ENCODE peak calls at places on chromosomes 7 and 10, in ten cellular contexts. Z is mucosa of descending colon, W is breast epithelium, V is astrocyte of the spinal cord, S is psoas muscle, L is kidney epithelial cell, A is BE2C, B is AG09309, I is fibroblast of pulmonary artery, M is left lung. E is an unnamed sample.

GRCh38 chr10:124736491-124737136 is 7.6 kb downstream of the FAM53B start:
- DNase-seq in S (peak; percentile 80), I (peak; percentile 90), V (peak; percentile 41), B (no peak), A (no peak), W (no peak), Z (peak; percentile 89), M (peak; percentile 84), L (no peak), E (peak; percentile 88)

GRCh38 chr10:124916098-124916584 is 25.8 kb upstream of the ZRANB1 start:
- DNase-seq in B (no peak), Z (no peak), V (no peak), A (no peak), S (no peak), I (peak; percentile 33), L (no peak), M (no peak), W (no peak), E (peak; percentile 33)

GRCh38 chr10:100347568-100348195 is 649 bp downstream of the SCD start:
- DNase-seq in W (no peak), M (no peak), S (no peak), Z (no peak), V (no peak), L (no peak), B (no peak), I (no peak), A (peak; percentile 32), E (no peak)

GRCh38 chr10:124428207-124428777 is 9.6 kb upstream of the OAT start:
- DNase-seq in M (no peak), S (no peak), A (no peak), L (no peak), W (no peak), Z (no peak), B (no peak), V (no peak), I (no peak), E (no peak)

GRCh38 chr7:5426226-5426475 is 2.5 kb upstream of the TNRC18 start:
- DNase-seq in S (no peak), M (no peak), B (no peak), Z (no peak), A (no peak), I (peak; percentile 56), L (no peak), V (peak; percentile 70), W (no peak), E (peak; percentile 83)

GRCh38 chr10:117694251-117694650 is 151.7 kb downstream of the EMX2 start:
- DNase-seq in Z (no peak), L (no peak), V (no peak), S (no peak), I (no peak), A (no peak), M (no peak), B (no peak), W (no peak), E (peak; percentile 66)

GRCh38 chr7:107938448-107939250 is 47.7 kb downstream of the DLD start:
- DNase-seq in I (peak; percentile 70), M (no peak), L (no peak), B (no peak), V (no peak), W (no peak), A (no peak), S (peak; percentile 39), Z (no peak), E (peak; percentile 42)

GRCh38 chr10:88245974-88246511 is 337.1 kb downstream of the RNLS start:
- DNase-seq in L (peak; percentile 51), A (no peak), M (no peak), W (no peak), S (no peak), Z (no peak), I (peak; percentile 62), B (peak; percentile 43), V (peak; percentile 75), E (peak; percentile 80)

GRCh38 chr7:25850730-25851129 is 301.3 kb upstream of the NFE2L3 start:
- DNase-seq in L (no peak), M (no peak), W (no peak), S (no peak), A (no peak), I (no peak), B (no peak), V (no peak), Z (no peak), E (no peak)

GRCh38 chr7:25852249-25852994 is 299.6 kb upstream of the NFE2L3 start:
- DNase-seq in W (no peak), A (peak; percentile 17), I (no peak), L (no peak), B (no peak), M (no peak), Z (peak; percentile 71), S (peak; percentile 33), V (no peak), E (peak; percentile 63)

GRCh38 chr7:25852995-25853713 is 298.8 kb upstream of the NFE2L3 start:
- DNase-seq in I (no peak), V (no peak), L (no peak), M (no peak), A (no peak), S (no peak), W (no peak), B (no peak), Z (no peak), E (no peak)

GRCh38 chr7:25849361-25850184 is 302.4 kb upstream of the NFE2L3 start:
- DNase-seq in Z (no peak), L (peak; percentile 87), M (peak; percentile 54), W (no peak), A (no peak), S (no peak), I (peak; percentile 91), V (peak; percentile 92), B (no peak), E (peak; percentile 94)

GRCh38 chr7:25851332-25852248 is 300.4 kb upstream of the NFE2L3 start:
- DNase-seq in B (no peak), W (peak; percentile 75), V (peak; percentile 77), L (no peak), A (peak; percentile 85), I (peak; percentile 79), S (peak; percentile 79), M (peak; percentile 80), Z (peak; percentile 85), E (peak; percentile 75)
- H3K4me3 ChIP-seq in B (no peak overlapping the region), W (peak overlapping the region; percentile 67), V (no peak overlapping the region), L (no peak overlapping the region), A (no peak overlapping the region), I (no peak overlapping the region), S (peak overlapping the region; percentile 33), M (no peak overlapping the region), Z (no peak overlapping the region), E (peak overlapping the region; percentile 6)

GRCh38 chr10:122649903-122650302 is 49.7 kb downstream of the C10orf120 start:
- DNase-seq in B (no peak), S (no peak), L (no peak), M (no peak), Z (no peak), I (no peak), W (no peak), V (no peak), A (no peak), E (no peak)

GRCh38 chr10:122646511-122647382 is 52.9 kb downstream of the C10orf120 start:
- DNase-seq in L (no peak), V (no peak), Z (no peak), I (no peak), B (no peak), W (no peak), A (no peak), M (no peak), S (no peak), E (no peak)

GRCh38 chr10:122647383-122647968 is 52.2 kb downstream of the C10orf120 start:
- DNase-seq in Z (no peak), M (no peak), W (no peak), V (no peak), B (no peak), A (no peak), S (no peak), I (no peak), L (no peak), E (no peak)

GRCh38 chr10:122650331-122650730 is 49.3 kb downstream of the C10orf120 start:
- DNase-seq in W (no peak), S (no peak), A (no peak), V (no peak), B (no peak), M (no peak), Z (no peak), I (no peak), L (no peak), E (no peak)

GRCh38 chr10:122648599-122649428 is 50.8 kb downstream of the C10orf120 start:
- DNase-seq in L (no peak), V (peak; percentile 26), B (no peak), M (no peak), S (peak; percentile 29), A (peak; percentile 39), W (no peak), Z (no peak), I (peak; percentile 50), E (peak; percentile 22)
- TF ChIP-seq CTCF in L (peak; percentile 64), V (peak; percentile 73), B (peak; percentile 62), M (peak; percentile 54), S (peak; percentile 47), A (peak; percentile 75), W (no peak), Z (peak; percentile 58), I (peak; percentile 69), E (peak; percentile 59)

DNA sequence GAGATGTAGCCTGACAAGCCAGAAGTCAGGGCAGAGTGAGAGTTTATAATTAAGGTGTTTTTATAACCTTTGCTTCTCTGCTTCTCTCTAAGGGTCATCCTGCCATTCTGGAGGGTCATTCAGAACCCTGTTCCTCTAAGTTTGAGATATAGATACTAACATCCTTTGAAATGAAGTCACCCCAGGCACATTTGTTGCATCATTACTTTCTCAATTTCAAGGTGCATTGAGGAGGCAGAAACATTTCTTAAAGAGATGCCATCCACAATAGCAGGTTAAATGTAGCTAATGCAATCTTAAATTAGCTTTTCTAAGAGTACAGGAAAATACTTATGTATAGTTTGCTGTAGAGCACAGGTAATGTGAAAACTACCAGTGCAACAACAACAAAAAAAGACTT is 106.4 kb downstream of the LRRC4 start:
- DNase-seq in A (no peak), L (no peak), I (no peak), M (no peak), B (no peak), S (no peak), V (no peak), Z (no peak), W (no peak), E (no peak)
- H3K4me3 ChIP-seq in A (no peak overlapping the region), L (no peak overlapping the region), I (no peak overlapping the region), M (no peak overlapping the region), B (no peak overlapping the region), S (no peak overlapping the region), V (no peak overlapping the region), Z (no peak overlapping the region), W (no peak overlapping the region), E (no peak overlapping the region)

GRCh38 chr10:23359692-23360380 is 15.2 kb upstream of the C10orf67 start:
- DNase-seq in A (no peak), S (no peak), B (no peak), L (no peak), Z (no peak), W (no peak), M (no peak), V (no peak), I (no peak), E (peak; percentile 47)

GRCh38 chr10:23362069-23362830 is 17.7 kb upstream of the C10orf67 start:
- DNase-seq in B (no peak), A (no peak), I (no peak), S (no peak), W (no peak), L (no peak), V (no peak), M (no peak), Z (no peak), E (no peak)

GRCh38 chr10:23354630-23355343 is 10.2 kb upstream of the C10orf67 start:
- DNase-seq in V (no peak), W (no peak), M (no peak), Z (no peak), L (no peak), A (no peak), S (no peak), I (no peak), B (no peak), E (no peak)

GRCh38 chr10:23361665-23362064 is 17.1 kb upstream of the C10orf67 start:
- DNase-seq in M (no peak), I (no peak), S (no peak), L (no peak), V (no peak), A (no peak), B (no peak), Z (no peak), W (no peak), E (no peak)

GRCh38 chr10:23358357-23358756 is 13.8 kb upstream of the C10orf67 start:
- DNase-seq in M (no peak), A (no peak), L (no peak), B (no peak), S (no peak), W (no peak), V (no peak), Z (no peak), I (peak; percentile 33), E (peak; percentile 44)
- TF ChIP-seq CTCF in M (no peak), A (no peak), L (peak; percentile 19), B (peak; percentile 22), S (no peak), W (no peak), V (peak; percentile 40), Z (no peak), I (peak; percentile 44), E (peak; percentile 43)